ENCODE peak calls at places on chromosome 22, in ten cellular contexts. T is kidney tubule cell; H is endodermal cell; P is activated CD4-positive, alpha-beta T cell treated with anti-CD3 and anti-CD28 coated beads for 24 hours; Y is NCI-H146; B is NCI-H1092 treated with DMSO at 0.1 percent for 48 hours; N is naive thymus-derived CD8-positive, alpha-beta T cell; X is T-cell; L is cardiac muscle cell; R is ecto neural progenitor cell. Z is an unnamed sample.

GRCh38 chr22:31585161-31585859 is 76.7 kb downstream of the PISD start:
- DNase-seq in T (no peak), H (no peak), P (no peak), Y (no peak), B (no peak), N (no peak), X (no peak), L (peak), R (no peak), Z (no peak)

GRCh38 chr22:36344106-36344827 is 43.5 kb downstream of the MYH9 start:
- DNase-seq in T (no peak), H (no peak), P (no peak), Y (peak), B (no peak), N (no peak), X (no peak), L (no peak), R (no peak), Z (no peak)

GRCh38 chr22:24744638-24745037 is 29.9 kb downstream of the PIWIL3 start:
- DNase-seq in T (no peak), H (no peak), P (no peak), Y (no peak), B (no peak), N (no peak), X (no peak), L (peak), R (no peak), Z (no peak)

GRCh38 chr22:50146440-50147228 is 23.9 kb upstream of the PANX2 start:
- DNase-seq in T (peak), H (no peak), P (no peak), Y (no peak), B (peak), N (no peak), X (no peak), L (peak), R (no peak), Z (no peak)

GRCh38 chr22:21936151-21936778 is 16.4 kb downstream of the PPM1F start:
- DNase-seq in T (no peak), H (no peak), P (no peak), Y (no peak), B (no peak), N (no peak), X (no peak), L (no peak), R (no peak), Z (no peak)

GRCh38 chr22:30940655-30941362 is 27.8 kb downstream of the MORC2 start:
- DNase-seq in T (no peak), H (no peak), P (no peak), Y (no peak), B (no peak), N (peak), X (peak), L (no peak), R (peak), Z (no peak)

GRCh38 chr22:21761086-21761485 is 25.5 kb upstream of the YPEL1 start:
- DNase-seq in T (no peak), H (no peak), P (no peak), Y (no peak), B (no peak), N (no peak), X (no peak), L (no peak), R (no peak), Z (no peak)

GRCh38 chr22:38353701-38354100 is 36.5 kb upstream of the CSNK1E start:
- DNase-seq in T (no peak), H (peak), P (no peak), Y (no peak), B (no peak), N (no peak), X (no peak), L (no peak), R (no peak), Z (no peak)

GRCh38 chr22:37485714-37486223 is 415 bp downstream of the MFNG start:
- DNase-seq in T (no peak), H (no peak), P (peak), Y (no peak), B (no peak), N (no peak), X (no peak), L (no peak), R (no peak), Z (no peak)

GRCh38 chr22:26740253-26740652 is 82.9 kb downstream of the MIAT start:
- DNase-seq in T (no peak), H (no peak), P (no peak), Y (peak), B (no peak), N (no peak), X (no peak), L (no peak), R (no peak), Z (no peak)

GRCh38 chr22:40206561-40206960 is 28.8 kb downstream of the TNRC6B start:
- DNase-seq in T (no peak), H (no peak), P (no peak), Y (no peak), B (no peak), N (no peak), X (no peak), L (no peak), R (no peak), Z (no peak)

GRCh38 chr22:46357711-46358505 is 22.4 kb downstream of the TRMU start:
- DNase-seq in T (no peak), H (no peak), P (no peak), Y (no peak), B (no peak), N (no peak), X (no peak), L (no peak), R (no peak), Z (no peak)

GRCh38 chr22:38923463-38924196 is 33.8 kb upstream of the APOBEC3A start:
- DNase-seq in T (peak), H (peak), P (no peak), Y (peak), B (no peak), N (no peak), X (no peak), L (peak), R (no peak), Z (peak)